ENCODE peak calls at places on chromosomes 12 and 14, in nine cellular contexts. J is HepG2, W is tibial artery, V is heart right ventricle, N is BE2C, G is AG09309, K is uterus, R is cardiac muscle cell, I is fibroblast of mammary gland. B is an unnamed sample.

GRCh38 chr14:50669441-50669986 is 1.4 kb upstream of the SAV1 start:
- DNase-seq in I (no peak), N (no peak), W (no peak), J (no peak), G (no peak), R (no peak), K (no peak), V (no peak), B (no peak)

GRCh38 chr14:76381817-76382494 is 6.0 kb downstream of the ESRRB start:
- DNase-seq in N (no peak), R (no peak), I (no peak), V (no peak), J (no peak), W (no peak), G (no peak), K (no peak), B (no peak)

GRCh38 chr14:91350813-91351507 is 66.7 kb downstream of the CCDC88C start:
- DNase-seq in J (no peak), W (no peak), K (no peak), I (peak; percentile 4), R (no peak), G (no peak), N (no peak), V (no peak), B (peak; percentile 97)

GRCh38 chr12:75684678-75685620 is 173.5 kb upstream of the KRR1 start:
- DNase-seq in W (no peak), V (no peak), G (peak; percentile 85), R (no peak), N (no peak), K (no peak), I (peak; percentile 84), J (no peak), B (no peak)

GRCh38 chr14:64114166-64114565 is 180.0 kb downstream of the ESR2 start:
- DNase-seq in N (no peak), K (no peak), W (peak; percentile 70), I (no peak), V (no peak), J (no peak), G (no peak), R (no peak), B (no peak)

GRCh38 chr14:103488960-103489359 is 33.7 kb downstream of the CKB start:
- DNase-seq in V (no peak), I (peak; percentile 33), K (no peak), R (no peak), W (no peak), J (no peak), N (no peak), G (no peak), B (no peak)

GRCh38 chr14:67385120-67385519 is 25.0 kb downstream of the EIF2S1 start:
- DNase-seq in W (no peak), G (no peak), R (no peak), I (no peak), N (no peak), K (no peak), J (no peak), V (no peak), B (no peak)

GRCh38 chr14:55957950-55958349 is 160.3 kb upstream of the PELI2 start:
- DNase-seq in J (no peak), W (no peak), N (no peak), R (peak; percentile 4), G (no peak), I (no peak), K (no peak), V (no peak), B (no peak)

GRCh38 chr14:50082308-50082742 is 34.0 kb downstream of the VCPKMT start:
- DNase-seq in N (no peak), V (no peak), I (no peak), J (no peak), G (no peak), W (no peak), R (no peak), K (no peak), B (no peak)

GRCh38 chr12:108886873-108887629 is 7.2 kb downstream of the DAO start:
- DNase-seq in J (no peak), N (no peak), W (no peak), V (no peak), K (no peak), G (no peak), R (no peak), I (no peak), B (no peak)

GRCh38 chr12:109084425-109084824 is 8.8 kb downstream of the ALKBH2 start:
- DNase-seq in J (peak; percentile 44), R (no peak), K (no peak), V (no peak), N (no peak), I (no peak), W (no peak), G (no peak), B (no peak)

GRCh38 chr14:32531942-32532341 is 202.8 kb downstream of the AKAP6 start:
- DNase-seq in J (no peak), V (no peak), R (no peak), N (no peak), I (no peak), W (no peak), G (no peak), K (no peak), B (no peak)

GRCh38 chr14:37586783-37587428 is 8.1 kb downstream of the FOXA1 start:
- DNase-seq in V (no peak), K (no peak), I (no peak), N (no peak), W (no peak), R (no peak), G (no peak), J (no peak), B (no peak)
- H3K4me3 ChIP-seq in V (no peak overlapping the region), K (no peak overlapping the region), I (no peak overlapping the region), N (no peak overlapping the region), W (no peak overlapping the region), R (no peak overlapping the region), G (no peak overlapping the region), J (peak overlapping the region; percentile 72), B (no peak overlapping the region)

DNA sequence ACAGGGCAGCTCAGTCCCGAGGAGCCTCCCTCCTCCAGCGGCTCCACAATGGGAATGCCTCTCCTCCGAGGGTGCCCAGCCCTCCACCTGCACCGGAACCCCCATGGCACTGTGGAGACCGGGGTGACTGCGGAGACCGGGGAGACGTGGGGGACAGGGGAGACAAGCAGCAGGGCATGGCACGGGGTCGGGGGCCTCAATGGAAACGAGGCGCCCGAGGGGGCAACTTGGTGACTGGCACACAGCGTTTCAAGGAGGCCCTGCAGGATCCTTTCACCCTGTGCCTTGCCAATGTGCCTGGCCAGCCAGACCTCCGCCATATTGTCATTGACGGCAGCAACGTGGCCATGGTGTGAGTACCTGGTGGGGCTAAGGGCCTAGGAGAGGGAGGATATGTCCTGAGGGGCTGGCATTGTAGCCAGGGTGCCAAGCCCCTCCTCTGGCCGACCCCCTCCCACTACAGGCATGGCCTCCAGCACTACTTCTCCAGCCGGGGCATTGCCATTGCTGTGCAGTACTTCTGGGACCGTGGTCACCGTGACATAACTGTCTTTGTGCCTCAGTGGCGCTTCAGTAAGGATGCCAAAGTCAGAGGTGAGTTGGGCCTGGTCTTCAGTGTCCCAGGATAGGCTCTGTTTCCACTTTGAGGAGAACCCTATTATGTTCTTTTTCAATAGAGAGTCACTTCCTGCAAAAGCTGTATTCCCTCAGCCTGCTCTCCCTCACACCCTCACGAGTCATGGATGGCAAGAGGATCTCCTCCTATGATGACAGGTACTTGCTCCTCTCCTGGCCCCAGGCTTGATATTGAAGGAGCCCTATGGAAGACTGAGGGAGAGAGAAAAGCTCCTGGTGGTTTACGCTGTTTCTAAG is 2.7 kb downstream of the KHNYN start:
- DNase-seq in N (no peak), K (peak; percentile 30), J (no peak), R (no peak), G (no peak), V (no peak), I (no peak), W (peak; percentile 65), B (no peak)
- H3K4me3 ChIP-seq in N (no peak overlapping the region), K (no peak overlapping the region), J (no peak overlapping the region), R (no peak overlapping the region), G (peak overlapping the region; percentile 65), V (peak overlapping the region; percentile 79), I (peak overlapping the region; percentile 89), W (peak overlapping the region; percentile 81), B (no peak overlapping the region)

GRCh38 chr12:87121908-87122307 is 865.7 kb upstream of the MGAT4C start:
- DNase-seq in K (no peak), I (no peak), W (no peak), N (no peak), V (no peak), J (no peak), G (no peak), R (no peak), B (no peak)

GRCh38 chr12:87120440-87120839 is 864.2 kb upstream of the MGAT4C start:
- DNase-seq in I (peak; percentile 25), V (no peak), K (no peak), R (no peak), W (no peak), J (peak; percentile 0), G (no peak), N (peak; percentile 40), B (no peak)

GRCh38 chr12:87119713-87120112 is 863.5 kb upstream of the MGAT4C start:
- DNase-seq in G (no peak), N (peak; percentile 28), R (no peak), J (no peak), K (no peak), W (no peak), I (no peak), V (no peak), B (no peak)

GRCh38 chr12:87116778-87117177 is 860.6 kb upstream of the MGAT4C start:
- DNase-seq in V (no peak), K (no peak), R (peak; percentile 25), I (no peak), W (no peak), N (no peak), G (no peak), J (no peak), B (no peak)

DNA sequence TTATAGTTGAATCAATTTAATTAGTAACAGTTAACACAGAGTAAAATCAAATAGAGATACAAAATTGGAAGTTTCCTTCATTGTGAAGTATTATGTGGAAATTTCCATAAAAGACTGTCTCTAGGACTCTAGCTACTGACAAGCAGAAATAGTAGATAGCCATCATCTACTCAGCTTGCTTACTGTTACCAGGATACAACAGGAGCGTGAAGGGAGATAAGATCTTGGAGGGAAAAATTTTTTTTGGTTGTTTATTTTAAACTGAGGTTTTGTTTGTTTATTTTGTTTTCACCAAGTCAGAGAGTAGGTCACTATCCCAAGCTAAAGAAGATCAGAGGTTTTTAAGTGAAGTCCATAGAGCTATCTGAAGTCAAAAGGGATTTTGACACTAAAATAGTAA is 861.3 kb upstream of the MGAT4C start:
- DNase-seq in J (no peak), N (no peak), R (no peak), K (no peak), W (no peak), V (no peak), G (no peak), I (no peak), B (no peak)
- H3K4me3 ChIP-seq in J (no peak overlapping the region), N (no peak overlapping the region), R (no peak overlapping the region), K (no peak overlapping the region), W (no peak overlapping the region), V (no peak overlapping the region), G (no peak overlapping the region), I (no peak overlapping the region), B (no peak overlapping the region)

DNA sequence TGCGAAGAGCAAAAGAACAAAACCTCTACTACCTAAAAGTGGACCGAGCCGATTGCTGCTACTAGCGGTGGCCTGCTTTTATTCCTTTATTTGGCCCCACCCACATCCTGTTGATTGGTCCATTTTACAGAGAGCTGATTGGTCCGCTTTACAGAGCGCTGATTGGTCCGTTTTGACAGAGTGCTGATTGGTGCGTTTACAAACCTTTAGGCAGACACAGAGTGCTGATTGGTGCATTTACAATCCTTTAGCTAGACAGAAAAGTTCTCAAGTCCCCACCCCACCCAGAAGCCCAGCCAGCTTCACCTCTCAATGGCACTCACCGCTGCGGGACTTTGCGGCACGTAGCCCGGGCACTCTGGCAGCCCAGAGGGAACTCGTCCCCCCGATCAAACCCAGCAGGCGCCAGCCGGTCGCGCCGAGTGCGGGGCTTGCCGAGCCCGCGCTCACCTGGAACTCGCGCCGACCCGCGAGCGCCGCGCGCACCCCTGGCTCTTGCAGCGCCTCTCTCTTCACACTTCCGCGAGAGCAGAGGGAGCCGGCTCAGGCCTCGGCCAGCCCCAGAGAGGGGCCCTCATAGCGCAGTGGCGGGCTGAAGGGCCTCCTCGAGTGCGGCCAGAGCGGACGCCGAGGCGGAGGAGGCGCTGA is 8.7 kb upstream of the FGD4 start:
- DNase-seq in V (peak; percentile 24), R (no peak), W (no peak), J (peak; percentile 53), G (no peak), K (no peak), N (no peak), I (peak; percentile 33), B (no peak)
- H3K4me3 ChIP-seq in V (peak overlapping the region; percentile 50), R (no peak overlapping the region), W (peak overlapping the region; percentile 19), J (peak overlapping the region; percentile 34), G (peak overlapping the region; percentile 20), K (peak overlapping the region; percentile 19), N (no peak overlapping the region), I (peak overlapping the region; percentile 26), B (no peak overlapping the region)

B was measured in Jurkat, Clone E6-1.